ENCODE peak calls at places on chromosome 21, in seven cellular contexts. H, K, V, E, D, P and R are unnamed samples.

GRCh38 chr21:32143222-32143939 is 135.5 kb downstream of the MIS18A start:
- DNase-seq in H (peak), K (no peak), V (no peak), E (no peak), D (no peak), P (no peak), R (peak)

GRCh38 chr21:16509466-16509865 is 779.7 kb downstream of the USP25 start:
- DNase-seq in H (peak), K (no peak), V (peak), E (no peak), D (no peak), P (no peak), R (peak)

GRCh38 chr21:31866077-31866511 is 6.7 kb upstream of the HUNK start:
- DNase-seq in H (peak), K (peak), V (peak), E (peak), D (peak), P (peak), R (no peak)

GRCh38 chr21:21632926-21633325 is 634.7 kb downstream of the NCAM2 start:
- DNase-seq in H (no peak), K (no peak), V (no peak), E (no peak), D (no peak), P (no peak), R (no peak)

GRCh38 chr21:27571706-27572105 is 604.8 kb upstream of the ADAMTS5 start:
- DNase-seq in H (peak), K (no peak), V (no peak), E (no peak), D (no peak), P (peak), R (peak)

GRCh38 chr21:33075128-33075527 is 5.2 kb downstream of the OLIG1 start:
- DNase-seq in H (no peak), K (no peak), V (peak), E (no peak), D (no peak), P (no peak), R (no peak)

GRCh38 chr21:21612446-21612845 is 614.2 kb downstream of the NCAM2 start:
- DNase-seq in H (peak), K (no peak), V (peak), E (no peak), D (no peak), P (peak), R (no peak)

GRCh38 chr21:21114456-21114855 is 116.2 kb downstream of the NCAM2 start:
- DNase-seq in H (no peak), K (no peak), V (no peak), E (no peak), D (no peak), P (no peak), R (no peak)

GRCh38 chr21:26795866-26796329 is 49.3 kb downstream of the ADAMTS1 start:
- DNase-seq in H (peak), K (no peak), V (peak), E (no peak), D (peak), P (peak), R (peak)

GRCh38 chr21:32364387-32364786 is 28.4 kb downstream of the URB1 start:
- DNase-seq in H (peak), K (no peak), V (no peak), E (no peak), D (peak), P (no peak), R (no peak)

GRCh38 chr21:42118901-42119300 is 47.8 kb downstream of the UMODL1 start:
- DNase-seq in H (no peak), K (no peak), V (no peak), E (no peak), D (no peak), P (no peak), R (no peak)

GRCh38 chr21:16305686-16306085 is 575.9 kb downstream of the USP25 start:
- DNase-seq in H (no peak), K (no peak), V (peak), E (no peak), D (peak), P (no peak), R (no peak)

GRCh38 chr21:15978158-15978805 is 248.5 kb downstream of the USP25 start:
- DNase-seq in H (no peak), K (no peak), V (peak), E (no peak), D (no peak), P (no peak), R (peak)

GRCh38 chr21:33769057-33769456 is 126.8 kb downstream of the ITSN1 start:
- DNase-seq in H (no peak), K (no peak), V (peak), E (no peak), D (no peak), P (no peak), R (no peak)

GRCh38 chr21:42022906-42023305 is 12.7 kb upstream of the ZBTB21 start:
- DNase-seq in H (no peak), K (no peak), V (no peak), E (no peak), D (no peak), P (no peak), R (no peak)

GRCh38 chr21:41445465-41445862 is 19.4 kb downstream of the MX1 start:
- DNase-seq in H (no peak), K (no peak), V (peak), E (no peak), D (no peak), P (no peak), R (no peak)

GRCh38 chr21:16058896-16059295 is 329.1 kb downstream of the USP25 start:
- DNase-seq in H (no peak), K (no peak), V (no peak), E (no peak), D (no peak), P (no peak), R (no peak)

GRCh38 chr21:42373908-42374455 is 7.6 kb upstream of the TFF1 start:
- DNase-seq in H (no peak), K (no peak), V (no peak), E (no peak), D (no peak), P (no peak), R (no peak)

GRCh38 chr21:27477321-27477720 is 510.4 kb upstream of the ADAMTS5 start:
- DNase-seq in H (peak), K (no peak), V (no peak), E (no peak), D (no peak), P (no peak), R (no peak)

GRCh38 chr21:26546698-26547097 is 26.4 kb downstream of the CYYR1 start:
- DNase-seq in H (no peak), K (no peak), V (no peak), E (peak), D (peak), P (no peak), R (no peak)

GRCh38 chr21:41598561-41599511 is 90.9 kb upstream of the TMPRSS2 start:
- DNase-seq in H (no peak), K (peak), V (peak), E (peak), D (no peak), P (no peak), R (no peak)

GRCh38 chr21:15023782-15024181 is 41.0 kb downstream of the NRIP1 start:
- DNase-seq in H (no peak), K (no peak), V (no peak), E (no peak), D (no peak), P (no peak), R (no peak)

GRCh38 chr21:16794944-16795343 is 717.9 kb upstream of the CXADR start:
- DNase-seq in H (peak), K (no peak), V (peak), E (no peak), D (peak), P (peak), R (peak)

GRCh38 chr21:41316200-41316599 is 401 bp upstream of the FAM3B start:
- DNase-seq in H (no peak), K (no peak), V (no peak), E (no peak), D (no peak), P (no peak), R (no peak)

GRCh38 chr21:31908106-31909031 is 35.5 kb downstream of the HUNK start:
- DNase-seq in H (no peak), K (no peak), V (no peak), E (no peak), D (peak), P (no peak), R (peak)

GRCh38 chr21:14531927-14532326 is 14.2 kb downstream of the SAMSN1 start:
- DNase-seq in H (no peak), K (no peak), V (no peak), E (no peak), D (no peak), P (no peak), R (no peak)

GRCh38 chr21:14452031-14452778 is 69.3 kb upstream of the HSPA13 start:
- DNase-seq in H (no peak), K (no peak), V (peak), E (no peak), D (no peak), P (no peak), R (no peak)

GRCh38 chr21:33967086-33967571 is 51.5 kb upstream of the ATP5PO start:
- DNase-seq in H (no peak), K (peak), V (no peak), E (no peak), D (no peak), P (no peak), R (no peak)

GRCh38 chr21:41673596-41674335 is 93.1 kb downstream of the RIPK4 start:
- DNase-seq in H (no peak), K (no peak), V (no peak), E (no peak), D (no peak), P (no peak), R (no peak)

GRCh38 chr21:14096172-14096571 is 114.6 kb downstream of the LIPI start:
- DNase-seq in H (no peak), K (no peak), V (no peak), E (no peak), D (no peak), P (no peak), R (no peak)

GRCh38 chr21:30710499-30710898 is 8.1 kb downstream of the KRTAP21-3 start:
- DNase-seq in H (no peak), K (no peak), V (no peak), E (no peak), D (no peak), P (no peak), R (no peak)

GRCh38 chr21:39208624-39209333 is 25.5 kb upstream of the PSMG1 start:
- DNase-seq in H (peak), K (no peak), V (peak), E (no peak), D (no peak), P (no peak), R (no peak)
- H3K4me3 ChIP-seq in H (no peak), K (no peak), V (no peak), E (no peak), D (no peak), P (no peak), R (no peak)

GRCh38 chr21:45849651-45850050 is 131.9 kb upstream of the COL6A1 start:
- DNase-seq in H (no peak), K (no peak), V (no peak), E (no peak), D (no peak), P (no peak), R (no peak)

GRCh38 chr21:45848352-45848751 is 133.2 kb upstream of the COL6A1 start:
- DNase-seq in H (no peak), K (no peak), V (no peak), E (no peak), D (no peak), P (no peak), R (no peak)

GRCh38 chr21:45846373-45847160 is 135.0 kb upstream of the COL6A1 start:
- DNase-seq in H (peak), K (no peak), V (peak), E (no peak), D (peak), P (no peak), R (no peak)

GRCh38 chr21:45848805-45849204 is 132.8 kb upstream of the COL6A1 start:
- DNase-seq in H (no peak), K (no peak), V (no peak), E (no peak), D (no peak), P (no peak), R (no peak)

DNA sequence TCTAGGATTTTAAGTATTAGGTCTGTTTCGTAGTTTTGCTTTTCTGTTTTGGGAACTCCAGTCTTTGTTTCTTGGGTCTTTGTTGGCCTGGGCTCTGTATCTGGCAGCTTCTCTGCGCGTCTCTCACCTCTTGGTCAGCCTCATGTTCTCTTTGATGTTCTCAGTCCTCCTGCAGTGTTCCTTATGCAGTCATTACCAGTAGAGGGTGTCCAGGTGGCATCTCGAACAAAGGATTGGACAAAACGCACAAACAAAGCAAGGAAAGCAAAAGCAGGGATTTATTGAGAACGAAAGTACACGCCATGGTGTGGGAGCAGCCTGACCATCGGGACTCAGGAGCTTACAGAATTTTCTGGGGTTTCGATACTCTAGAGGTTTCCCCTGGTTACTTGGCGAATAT is 133.7 kb upstream of the COL6A1 start:
- DNase-seq in H (no peak), K (no peak), V (no peak), E (no peak), D (no peak), P (no peak), R (no peak)
- TF ChIP-seq CTCF in H (no peak), K (no peak), V (no peak), E (no peak), D (no peak), P (no peak), R (no peak)

GRCh38 chr21:43721939-43722338 is 3.0 kb downstream of the PDXK start:
- DNase-seq in H (no peak), K (no peak), V (no peak), E (no peak), D (no peak), P (no peak), R (no peak)
- H3K4me3 ChIP-seq in H (no peak), K (no peak), V (no peak), E (peak), D (no peak), P (no peak), R (no peak)

GRCh38 chr21:45386728-45387371 is 18.1 kb upstream of the COL18A1 start:
- DNase-seq in H (peak), K (peak), V (peak), E (peak), D (peak), P (peak), R (peak)
- TF ChIP-seq CTCF in H (peak), K (no peak), V (peak), E (no peak), D (peak), P (peak), R (peak)

DNA sequence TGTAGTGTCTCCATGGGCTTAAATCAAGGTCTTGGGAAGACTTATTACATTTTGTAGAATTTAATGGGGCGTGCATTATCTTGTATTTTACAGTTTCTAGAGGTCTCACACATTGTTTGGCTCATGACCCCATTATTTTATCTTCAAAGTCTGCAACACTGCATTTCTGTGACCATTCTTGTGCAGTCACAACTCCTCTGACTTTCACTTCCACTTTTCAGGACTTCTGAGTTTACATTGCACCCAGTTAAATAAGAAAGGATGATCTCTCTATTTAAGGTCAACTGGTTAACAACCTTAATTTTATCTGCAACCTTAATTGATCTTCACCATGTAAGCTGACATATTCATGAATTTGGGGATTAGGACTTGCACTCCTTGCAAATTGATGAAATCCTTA is 1186.6 kb downstream of the MRPL39 start:
- DNase-seq in H (no peak), K (no peak), V (no peak), E (no peak), D (no peak), P (no peak), R (no peak)
- H3K4me3 ChIP-seq in H (no peak), K (no peak), V (no peak), E (no peak), D (no peak), P (no peak), R (no peak)

DNA sequence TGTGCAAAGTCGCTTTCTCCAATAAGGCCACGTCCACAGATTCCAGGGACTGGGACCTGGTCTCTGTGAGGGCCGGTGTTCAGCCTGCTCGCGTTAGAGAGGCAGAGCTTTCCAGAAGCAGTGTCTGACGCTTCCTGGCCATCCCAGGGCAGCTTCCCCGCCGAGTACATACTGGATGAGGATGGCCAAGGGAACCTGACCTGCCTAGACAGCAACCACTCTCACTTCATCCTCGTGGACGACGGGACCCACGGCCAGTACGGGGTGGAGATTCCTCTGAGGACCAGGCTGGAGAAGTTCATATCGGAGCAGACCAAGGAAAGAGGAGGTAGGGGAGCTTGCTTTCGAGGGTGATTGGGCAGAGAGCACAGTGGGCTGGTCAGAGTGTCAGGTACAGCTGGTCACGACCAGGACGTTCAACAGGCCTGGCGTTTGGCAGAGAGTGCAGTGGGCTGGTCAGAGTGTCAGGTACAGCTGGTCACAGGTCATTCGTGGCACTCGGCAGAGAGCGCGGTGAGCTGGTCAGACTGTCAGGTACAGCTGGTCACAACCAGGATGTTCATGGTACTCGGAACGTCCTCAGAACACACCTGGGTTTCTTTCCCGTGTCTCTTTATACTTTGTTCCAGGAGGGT is 22.4 kb downstream of the TRPM2 start:
- DNase-seq in H (no peak), K (no peak), V (no peak), E (no peak), D (no peak), P (no peak), R (no peak)
- TF ChIP-seq CTCF in H (no peak), K (no peak), V (no peak), E (no peak), D (no peak), P (no peak), R (no peak)

GRCh38 chr21:34968414-34969333 is 80.4 kb downstream of the RUNX1 start:
- DNase-seq in H (peak), K (no peak), V (no peak), E (no peak), D (no peak), P (no peak), R (no peak)
- H3K4me3 ChIP-seq in H (no peak), K (no peak), V (no peak), E (no peak), D (no peak), P (no peak), R (no peak)

DNA sequence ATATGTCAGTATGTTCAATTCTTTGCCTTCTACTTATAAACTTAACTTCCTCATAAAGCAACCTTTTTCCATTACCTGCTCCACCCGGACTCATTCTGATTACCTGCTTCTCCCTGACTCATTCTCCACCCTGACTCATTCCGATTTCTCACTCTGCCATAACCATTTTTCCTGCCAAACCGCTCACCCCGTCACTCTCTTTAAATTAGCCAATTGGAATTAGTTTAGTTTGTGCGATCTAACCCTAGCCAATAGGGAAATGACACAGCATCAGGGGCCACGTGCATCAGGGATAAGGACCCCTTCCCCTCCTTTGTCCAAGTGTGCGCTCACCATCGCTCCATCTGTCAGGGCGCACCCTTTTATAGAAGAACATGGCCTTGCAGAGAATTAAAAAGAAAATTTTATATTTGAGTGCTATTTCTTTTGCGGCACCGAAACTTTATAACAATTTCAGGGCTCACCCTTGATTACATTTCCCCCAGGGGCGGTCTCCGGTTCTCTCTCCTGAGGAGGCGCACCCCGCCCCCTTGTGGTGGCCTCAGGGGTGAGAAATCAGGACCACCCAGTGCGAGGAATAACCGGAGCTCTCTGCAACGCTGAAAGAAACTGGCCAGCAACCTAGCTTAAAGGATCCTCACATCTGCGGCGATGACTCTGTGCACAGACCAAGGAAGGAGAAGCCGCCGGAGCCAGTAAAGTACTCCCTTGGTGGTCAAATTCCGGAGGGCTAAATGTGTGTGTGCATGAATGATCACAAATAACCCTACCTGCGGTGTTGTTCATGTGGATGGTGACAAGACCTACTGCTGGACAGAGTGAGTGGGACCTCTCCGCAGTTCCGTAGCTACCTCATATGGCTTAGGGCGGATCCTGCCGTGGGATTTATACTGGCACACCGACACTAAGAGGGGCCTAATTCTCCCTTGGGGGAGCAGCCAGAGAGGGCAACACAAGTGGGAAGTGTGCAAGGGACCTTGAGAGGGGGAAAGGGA is 30.3 kb upstream of the CBR3 start:
- DNase-seq in H (peak), K (no peak), V (peak), E (peak), D (peak), P (no peak), R (no peak)
- TF ChIP-seq CTCF in H (peak), K (peak), V (peak), E (peak), D (peak), P (peak), R (peak)

DNA sequence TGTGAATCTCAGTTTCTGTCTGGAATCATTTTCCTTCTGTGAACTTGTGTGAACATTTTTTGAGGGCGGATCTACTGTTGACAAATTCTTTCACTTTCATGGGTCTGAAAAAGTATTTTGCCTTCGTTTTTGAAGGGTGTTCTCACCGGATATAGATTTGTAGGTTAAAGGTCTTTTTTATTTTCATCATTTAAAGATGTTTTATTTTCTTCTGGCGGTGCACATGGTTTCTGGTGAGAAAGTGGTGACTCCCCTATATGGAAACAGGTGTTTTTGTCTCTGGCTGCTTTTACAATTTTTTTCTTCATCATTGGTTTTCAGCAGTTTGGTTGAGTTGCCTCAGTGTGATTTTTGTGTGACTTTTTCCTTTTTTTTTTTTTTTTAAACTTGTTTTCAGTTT is 94.9 kb downstream of the DYRK1A start:
- DNase-seq in H (peak), K (no peak), V (peak), E (no peak), D (no peak), P (no peak), R (no peak)
- H3K4me3 ChIP-seq in H (no peak), K (no peak), V (no peak), E (no peak), D (no peak), P (no peak), R (no peak)

GRCh38 chr21:28781602-28782274 is 210.9 kb downstream of the LTN1 start:
- DNase-seq in H (peak), K (no peak), V (peak), E (no peak), D (no peak), P (no peak), R (no peak)
- TF ChIP-seq CTCF in H (peak), K (no peak), V (peak), E (no peak), D (no peak), P (peak), R (peak)